ENCODE peak calls at places on chromosome 12, in seven cellular contexts. One of them, this sample, is unnamed.

GRCh38 chr12:116959845-116960514 is 49.2 kb downstream of the FBXW8 start:
- DNase-seq in neuronal stem cell: no peak
- DNase-seq in mesendoderm: no peak
- DNase-seq in H9: no peak
- DNase-seq in mesenchymal stem cell: no peak
- DNase-seq in IMR-90: no peak
- DNase-seq in H1: no peak
- DNase-seq in this sample: no peak

GRCh38 chr12:50991296-50991695 is 34.9 kb downstream of the SLC11A2 start:
- DNase-seq in neuronal stem cell: no peak
- DNase-seq in mesendoderm: no peak
- DNase-seq in H9: no peak
- DNase-seq in mesenchymal stem cell: no peak
- DNase-seq in IMR-90: no peak
- DNase-seq in H1: no peak
- DNase-seq in this sample: no peak

GRCh38 chr12:109719123-109720022 is 5.7 kb downstream of the FAM222A start:
- DNase-seq in neuronal stem cell: no peak
- DNase-seq in mesendoderm: peak
- DNase-seq in H9: peak
- DNase-seq in mesenchymal stem cell: peak
- DNase-seq in IMR-90: peak
- DNase-seq in H1: no peak
- DNase-seq in this sample: peak

GRCh38 chr12:11753826-11754225 is 104.4 kb downstream of the ETV6 start:
- DNase-seq in neuronal stem cell: no peak
- DNase-seq in mesendoderm: no peak
- DNase-seq in H9: no peak
- DNase-seq in mesenchymal stem cell: peak
- DNase-seq in IMR-90: no peak
- DNase-seq in H1: no peak
- DNase-seq in this sample: peak

GRCh38 chr12:38984388-38984787 is 79.0 kb upstream of the CPNE8 start:
- DNase-seq in neuronal stem cell: no peak
- DNase-seq in mesendoderm: no peak
- DNase-seq in H9: no peak
- DNase-seq in mesenchymal stem cell: no peak
- DNase-seq in IMR-90: no peak
- DNase-seq in H1: no peak
- DNase-seq in this sample: no peak

GRCh38 chr12:104605685-104606084 is 148.9 kb downstream of the CHST11 start:
- DNase-seq in neuronal stem cell: no peak
- DNase-seq in mesendoderm: peak
- DNase-seq in H9: peak
- DNase-seq in mesenchymal stem cell: peak
- DNase-seq in IMR-90: no peak
- DNase-seq in H1: no peak
- DNase-seq in this sample: peak

GRCh38 chr12:70543444-70543843 is 93.8 kb downstream of the PTPRB start:
- DNase-seq in neuronal stem cell: no peak
- DNase-seq in mesendoderm: peak
- DNase-seq in H9: no peak
- DNase-seq in mesenchymal stem cell: peak
- DNase-seq in IMR-90: peak
- DNase-seq in H1: no peak
- DNase-seq in this sample: no peak

GRCh38 chr12:65640489-65640901 is 183.8 kb upstream of the HMGA2 start:
- DNase-seq in neuronal stem cell: no peak
- DNase-seq in mesendoderm: no peak
- DNase-seq in H9: no peak
- DNase-seq in mesenchymal stem cell: peak
- DNase-seq in IMR-90: peak
- DNase-seq in H1: no peak
- DNase-seq in this sample: no peak

GRCh38 chr12:117228239-117228638 is 38.0 kb upstream of the FBXO21 start:
- DNase-seq in neuronal stem cell: no peak
- DNase-seq in mesendoderm: peak
- DNase-seq in H9: no peak
- DNase-seq in mesenchymal stem cell: no peak
- DNase-seq in IMR-90: no peak
- DNase-seq in H1: no peak
- DNase-seq in this sample: no peak

GRCh38 chr12:124626841-124627502 is 59.6 kb upstream of the NCOR2 start:
- DNase-seq in neuronal stem cell: no peak
- DNase-seq in mesendoderm: no peak
- DNase-seq in H9: no peak
- DNase-seq in mesenchymal stem cell: no peak
- DNase-seq in IMR-90: peak
- DNase-seq in H1: no peak
- DNase-seq in this sample: no peak

GRCh38 chr12:80794506-80794905 is 77.8 kb downstream of the MYF5 start:
- DNase-seq in neuronal stem cell: peak
- DNase-seq in mesendoderm: no peak
- DNase-seq in H9: no peak
- DNase-seq in mesenchymal stem cell: no peak
- DNase-seq in IMR-90: no peak
- DNase-seq in H1: no peak
- DNase-seq in this sample: peak

GRCh38 chr12:89151536-89151935 is 200.8 kb downstream of the DUSP6 start:
- DNase-seq in neuronal stem cell: no peak
- DNase-seq in mesendoderm: peak
- DNase-seq in H9: no peak
- DNase-seq in mesenchymal stem cell: no peak
- DNase-seq in IMR-90: no peak
- DNase-seq in H1: no peak
- DNase-seq in this sample: no peak

GRCh38 chr12:11663128-11663527 is 13.7 kb downstream of the ETV6 start:
- DNase-seq in neuronal stem cell: no peak
- DNase-seq in mesendoderm: no peak
- DNase-seq in H9: no peak
- DNase-seq in mesenchymal stem cell: peak
- DNase-seq in IMR-90: no peak
- DNase-seq in H1: no peak
- DNase-seq in this sample: no peak

GRCh38 chr12:25322918-25323773 is 72.4 kb upstream of the KRAS start:
- DNase-seq in neuronal stem cell: no peak
- DNase-seq in mesendoderm: no peak
- DNase-seq in H9: no peak
- DNase-seq in mesenchymal stem cell: no peak
- DNase-seq in IMR-90: peak
- DNase-seq in H1: no peak
- DNase-seq in this sample: no peak

GRCh38 chr12:84697141-84697540 is 215.5 kb downstream of the SLC6A15 start:
- DNase-seq in neuronal stem cell: no peak
- DNase-seq in mesendoderm: no peak
- DNase-seq in H9: no peak
- DNase-seq in mesenchymal stem cell: no peak
- DNase-seq in IMR-90: no peak
- DNase-seq in H1: no peak
- DNase-seq in this sample: no peak

GRCh38 chr12:102961488-102961801 is 4.0 kb downstream of the ASCL1 start:
- DNase-seq in neuronal stem cell: no peak
- DNase-seq in mesendoderm: no peak
- DNase-seq in H9: no peak
- DNase-seq in mesenchymal stem cell: no peak
- DNase-seq in IMR-90: no peak
- DNase-seq in H1: no peak
- DNase-seq in this sample: no peak

GRCh38 chr12:70686907-70687306 is 49.7 kb upstream of the PTPRB start:
- DNase-seq in neuronal stem cell: no peak
- DNase-seq in mesendoderm: no peak
- DNase-seq in H9: no peak
- DNase-seq in mesenchymal stem cell: no peak
- DNase-seq in IMR-90: no peak
- DNase-seq in H1: no peak
- DNase-seq in this sample: no peak

GRCh38 chr12:57744194-57744776 is 554 bp upstream of the TSPAN31 start:
- DNase-seq in neuronal stem cell: no peak
- DNase-seq in mesendoderm: no peak
- DNase-seq in H9: no peak
- DNase-seq in mesenchymal stem cell: no peak
- DNase-seq in IMR-90: peak
- DNase-seq in H1: peak
- DNase-seq in this sample: peak

GRCh38 chr12:29578070-29578469 is 80.6 kb upstream of the OVCH1 start:
- DNase-seq in neuronal stem cell: no peak
- DNase-seq in mesendoderm: no peak
- DNase-seq in H9: no peak
- DNase-seq in mesenchymal stem cell: no peak
- DNase-seq in IMR-90: no peak
- DNase-seq in H1: no peak
- DNase-seq in this sample: no peak

GRCh38 chr12:20280515-20280914 is 87.8 kb upstream of the PDE3A start:
- DNase-seq in neuronal stem cell: no peak
- DNase-seq in mesendoderm: no peak
- DNase-seq in H9: no peak
- DNase-seq in mesenchymal stem cell: no peak
- DNase-seq in IMR-90: no peak
- DNase-seq in H1: no peak
- DNase-seq in this sample: no peak

GRCh38 chr12:83514372-83514771 is 827.7 kb downstream of the TMTC2 start:
- DNase-seq in neuronal stem cell: no peak
- DNase-seq in mesendoderm: no peak
- DNase-seq in H9: no peak
- DNase-seq in mesenchymal stem cell: no peak
- DNase-seq in IMR-90: no peak
- DNase-seq in H1: no peak
- DNase-seq in this sample: no peak

GRCh38 chr12:116532986-116533342 is 26.2 kb upstream of the MAP1LC3B2 start:
- DNase-seq in neuronal stem cell: no peak
- DNase-seq in mesendoderm: no peak
- DNase-seq in H9: no peak
- DNase-seq in mesenchymal stem cell: no peak
- DNase-seq in IMR-90: no peak
- DNase-seq in H1: no peak
- DNase-seq in this sample: no peak

GRCh38 chr12:109111775-109112491 is 4.5 kb upstream of the ACACB start:
- DNase-seq in neuronal stem cell: no peak
- DNase-seq in mesendoderm: peak
- DNase-seq in H9: peak
- DNase-seq in mesenchymal stem cell: peak
- DNase-seq in IMR-90: peak
- DNase-seq in H1: peak
- DNase-seq in this sample: peak

GRCh38 chr12:132330549-132330881 is 1.1 kb upstream of the GALNT9 start:
- DNase-seq in neuronal stem cell: no peak
- DNase-seq in mesendoderm: no peak
- DNase-seq in H9: no peak
- DNase-seq in mesenchymal stem cell: no peak
- DNase-seq in IMR-90: no peak
- DNase-seq in H1: no peak
- DNase-seq in this sample: no peak

GRCh38 chr12:132336451-132337413 is 7.3 kb upstream of the GALNT9 start:
- DNase-seq in neuronal stem cell: no peak
- DNase-seq in mesendoderm: no peak
- DNase-seq in H9: no peak
- DNase-seq in mesenchymal stem cell: no peak
- DNase-seq in IMR-90: no peak
- DNase-seq in H1: no peak
- DNase-seq in this sample: no peak

GRCh38 chr12:132335179-132335756 is 5.9 kb upstream of the GALNT9 start:
- DNase-seq in neuronal stem cell: no peak
- DNase-seq in mesendoderm: no peak
- DNase-seq in H9: no peak
- DNase-seq in mesenchymal stem cell: no peak
- DNase-seq in IMR-90: no peak
- DNase-seq in H1: no peak
- DNase-seq in this sample: no peak

GRCh38 chr12:132333273-132333672 is 3.9 kb upstream of the GALNT9 start:
- DNase-seq in neuronal stem cell: no peak
- DNase-seq in mesendoderm: no peak
- DNase-seq in H9: no peak
- DNase-seq in mesenchymal stem cell: no peak
- DNase-seq in IMR-90: no peak
- DNase-seq in H1: no peak
- DNase-seq in this sample: no peak

DNA sequence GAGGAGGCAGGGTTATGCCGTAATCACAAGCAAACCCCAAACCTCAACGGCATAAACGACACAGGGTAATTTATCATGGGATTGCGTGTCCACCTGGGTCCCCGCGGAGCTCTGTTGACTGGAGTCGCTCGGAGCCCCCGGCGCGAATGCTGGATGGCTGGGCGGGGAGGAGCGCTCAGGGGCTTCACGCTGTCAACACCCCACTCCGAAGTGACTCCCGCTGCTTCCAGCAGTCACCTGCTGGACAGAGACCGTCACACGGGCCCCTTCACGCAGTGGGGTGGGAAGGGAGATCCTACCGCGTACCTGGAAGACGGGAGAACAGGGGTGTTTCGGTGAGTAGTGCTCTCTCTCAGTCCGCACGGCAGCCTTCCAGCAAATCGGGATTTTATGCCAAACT is 4.4 kb upstream of the GALNT9 start:
- DNase-seq in neuronal stem cell: no peak
- DNase-seq in mesendoderm: no peak
- DNase-seq in H9: no peak
- DNase-seq in mesenchymal stem cell: no peak
- DNase-seq in IMR-90: no peak
- DNase-seq in H1: no peak
- DNase-seq in this sample: no peak
- H2BK5ac ChIP-seq in neuronal stem cell: no peak
- H2BK5ac ChIP-seq in mesendoderm: no peak
- H2BK5ac ChIP-seq in H9: no peak
- H2BK5ac ChIP-seq in mesenchymal stem cell: no peak
- H2BK5ac ChIP-seq in IMR-90: no peak
- H2BK5ac ChIP-seq in H1: no peak
- H2BK5ac ChIP-seq in this sample: no peak

DNA sequence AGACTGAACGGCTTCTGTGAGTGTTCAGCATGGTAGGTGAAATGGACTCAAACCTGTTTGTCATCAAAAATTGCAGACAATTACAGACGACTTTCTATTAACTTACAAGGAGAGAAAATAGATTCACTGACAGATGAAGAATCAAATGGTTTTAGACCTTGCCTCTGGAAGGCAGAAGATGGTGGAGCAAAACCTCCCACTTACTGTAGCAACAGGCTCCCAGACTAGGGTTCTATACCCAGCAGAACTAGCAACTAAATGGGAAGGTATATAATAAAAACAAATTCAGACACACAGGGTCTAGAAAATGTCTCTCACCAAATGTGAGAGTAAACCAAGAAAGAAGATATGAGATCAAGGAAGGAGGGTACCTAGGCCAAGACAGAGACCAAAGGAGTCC is 36.8 kb downstream of the RNF34 start:
- DNase-seq in neuronal stem cell: no peak
- DNase-seq in mesendoderm: no peak
- DNase-seq in H9: no peak
- DNase-seq in mesenchymal stem cell: no peak
- DNase-seq in IMR-90: no peak
- DNase-seq in H1: no peak
- DNase-seq in this sample: no peak
- H2BK5ac ChIP-seq in neuronal stem cell: no peak
- H2BK5ac ChIP-seq in mesendoderm: no peak
- H2BK5ac ChIP-seq in H9: no peak
- H2BK5ac ChIP-seq in mesenchymal stem cell: no peak
- H2BK5ac ChIP-seq in IMR-90: no peak
- H2BK5ac ChIP-seq in H1: no peak
- H2BK5ac ChIP-seq in this sample: no peak

GRCh38 chr12:69331846-69332684 is 16.1 kb upstream of the LYZ start:
- DNase-seq in neuronal stem cell: no peak
- DNase-seq in mesendoderm: peak
- DNase-seq in H9: no peak
- DNase-seq in mesenchymal stem cell: no peak
- DNase-seq in IMR-90: no peak
- DNase-seq in H1: no peak
- DNase-seq in this sample: no peak
- H2BK5ac ChIP-seq in neuronal stem cell: no peak
- H2BK5ac ChIP-seq in mesendoderm: no peak
- H2BK5ac ChIP-seq in H9: no peak
- H2BK5ac ChIP-seq in mesenchymal stem cell: no peak
- H2BK5ac ChIP-seq in IMR-90: no peak
- H2BK5ac ChIP-seq in H1: peak
- H2BK5ac ChIP-seq in this sample: no peak

GRCh38 chr12:9066755-9067433 is 48.8 kb downstream of the A2M start:
- DNase-seq in neuronal stem cell: no peak
- DNase-seq in mesendoderm: no peak
- DNase-seq in H9: no peak
- DNase-seq in mesenchymal stem cell: no peak
- DNase-seq in IMR-90: no peak
- DNase-seq in H1: no peak
- DNase-seq in this sample: no peak
- H2BK5ac ChIP-seq in neuronal stem cell: no peak
- H2BK5ac ChIP-seq in mesendoderm: no peak
- H2BK5ac ChIP-seq in H9: no peak
- H2BK5ac ChIP-seq in mesenchymal stem cell: no peak
- H2BK5ac ChIP-seq in IMR-90: no peak
- H2BK5ac ChIP-seq in H1: no peak
- H2BK5ac ChIP-seq in this sample: no peak

This sample was measured in trophoblast cell.